ENCODE peak calls at places on chromosome 2, in eight cellular contexts. One of them, this sample, is unnamed.

GRCh38 chr2:113977660-113978523 is 88.0 kb downstream of the ACTR3 start:
- DNase-seq in OCI-LY7: no peak
- DNase-seq in dorsolateral prefrontal cortex: no peak
- DNase-seq in cardiac muscle cell: no peak
- DNase-seq in epithelial cell of esophagus: peak
- DNase-seq in AG09309: no peak
- DNase-seq in GM06990: no peak
- DNase-seq in astrocyte: peak
- DNase-seq in this sample: peak

GRCh38 chr2:238789317-238789806 is 58.5 kb upstream of the TWIST2 start:
- DNase-seq in OCI-LY7: no peak
- DNase-seq in dorsolateral prefrontal cortex: no peak
- DNase-seq in cardiac muscle cell: no peak
- DNase-seq in epithelial cell of esophagus: no peak
- DNase-seq in AG09309: no peak
- DNase-seq in GM06990: no peak
- DNase-seq in astrocyte: no peak
- DNase-seq in this sample: no peak

GRCh38 chr2:115400940-115401339 is 958.5 kb downstream of the DPP10 start:
- DNase-seq in OCI-LY7: no peak
- DNase-seq in dorsolateral prefrontal cortex: no peak
- DNase-seq in cardiac muscle cell: no peak
- DNase-seq in epithelial cell of esophagus: no peak
- DNase-seq in AG09309: no peak
- DNase-seq in GM06990: no peak
- DNase-seq in astrocyte: no peak
- DNase-seq in this sample: no peak

GRCh38 chr2:192593561-192593960 is 398.8 kb upstream of the TMEFF2 start:
- DNase-seq in OCI-LY7: no peak
- DNase-seq in dorsolateral prefrontal cortex: no peak
- DNase-seq in cardiac muscle cell: no peak
- DNase-seq in epithelial cell of esophagus: no peak
- DNase-seq in AG09309: no peak
- DNase-seq in GM06990: no peak
- DNase-seq in astrocyte: no peak
- DNase-seq in this sample: no peak

GRCh38 chr2:43044093-43044614 is 182.3 kb downstream of the ZFP36L2 start:
- DNase-seq in OCI-LY7: no peak
- DNase-seq in dorsolateral prefrontal cortex: no peak
- DNase-seq in cardiac muscle cell: no peak
- DNase-seq in epithelial cell of esophagus: no peak
- DNase-seq in AG09309: no peak
- DNase-seq in GM06990: no peak
- DNase-seq in astrocyte: no peak
- DNase-seq in this sample: no peak

GRCh38 chr2:201520201-201520600 is 68.7 kb downstream of the STRADB start:
- DNase-seq in OCI-LY7: no peak
- DNase-seq in dorsolateral prefrontal cortex: no peak
- DNase-seq in cardiac muscle cell: no peak
- DNase-seq in epithelial cell of esophagus: no peak
- DNase-seq in AG09309: no peak
- DNase-seq in GM06990: no peak
- DNase-seq in astrocyte: peak
- DNase-seq in this sample: no peak

GRCh38 chr2:86785456-86785855 is 5.3 kb downstream of the CD8A start:
- DNase-seq in OCI-LY7: no peak
- DNase-seq in dorsolateral prefrontal cortex: no peak
- DNase-seq in cardiac muscle cell: no peak
- DNase-seq in epithelial cell of esophagus: no peak
- DNase-seq in AG09309: no peak
- DNase-seq in GM06990: no peak
- DNase-seq in astrocyte: no peak
- DNase-seq in this sample: no peak

GRCh38 chr2:81196383-81196851 is 891.9 kb upstream of the LRRTM1 start:
- DNase-seq in OCI-LY7: no peak
- DNase-seq in dorsolateral prefrontal cortex: no peak
- DNase-seq in cardiac muscle cell: no peak
- DNase-seq in epithelial cell of esophagus: no peak
- DNase-seq in AG09309: no peak
- DNase-seq in GM06990: no peak
- DNase-seq in astrocyte: no peak
- DNase-seq in this sample: no peak

GRCh38 chr2:230762317-230762896 is 49.8 kb downstream of the CAB39 start:
- DNase-seq in OCI-LY7: peak
- DNase-seq in dorsolateral prefrontal cortex: no peak
- DNase-seq in cardiac muscle cell: peak
- DNase-seq in epithelial cell of esophagus: peak
- DNase-seq in AG09309: no peak
- DNase-seq in GM06990: no peak
- DNase-seq in astrocyte: no peak
- DNase-seq in this sample: no peak

GRCh38 chr2:218024336-218024735 is 21.5 kb upstream of the TNS1 start:
- DNase-seq in OCI-LY7: no peak
- DNase-seq in dorsolateral prefrontal cortex: peak
- DNase-seq in cardiac muscle cell: no peak
- DNase-seq in epithelial cell of esophagus: no peak
- DNase-seq in AG09309: no peak
- DNase-seq in GM06990: no peak
- DNase-seq in astrocyte: no peak
- DNase-seq in this sample: no peak

GRCh38 chr2:219081096-219081495 is 20.4 kb upstream of the IHH start:
- DNase-seq in OCI-LY7: no peak
- DNase-seq in dorsolateral prefrontal cortex: no peak
- DNase-seq in cardiac muscle cell: no peak
- DNase-seq in epithelial cell of esophagus: no peak
- DNase-seq in AG09309: no peak
- DNase-seq in GM06990: no peak
- DNase-seq in astrocyte: no peak
- DNase-seq in this sample: no peak

GRCh38 chr2:79832540-79833234 is 319.8 kb downstream of the CTNNA2 start:
- DNase-seq in OCI-LY7: no peak
- DNase-seq in dorsolateral prefrontal cortex: peak
- DNase-seq in cardiac muscle cell: no peak
- DNase-seq in epithelial cell of esophagus: peak
- DNase-seq in AG09309: no peak
- DNase-seq in GM06990: no peak
- DNase-seq in astrocyte: peak
- DNase-seq in this sample: no peak

GRCh38 chr2:27264253-27264752 is 1.5 kb upstream of the SLC30A3 start:
- DNase-seq in OCI-LY7: peak
- DNase-seq in dorsolateral prefrontal cortex: no peak
- DNase-seq in cardiac muscle cell: peak
- DNase-seq in epithelial cell of esophagus: no peak
- DNase-seq in AG09309: no peak
- DNase-seq in GM06990: no peak
- DNase-seq in astrocyte: no peak
- DNase-seq in this sample: no peak
- H3K4me3 ChIP-seq in OCI-LY7: peak
- H3K4me3 ChIP-seq in dorsolateral prefrontal cortex: peak
- H3K4me3 ChIP-seq in cardiac muscle cell: peak
- H3K4me3 ChIP-seq in epithelial cell of esophagus: no peak
- H3K4me3 ChIP-seq in AG09309: no peak
- H3K4me3 ChIP-seq in GM06990: peak
- H3K4me3 ChIP-seq in astrocyte: peak
- H3K4me3 ChIP-seq in this sample: peak

GRCh38 chr2:1642066-1642861 is 102.1 kb downstream of the PXDN start:
- DNase-seq in OCI-LY7: no peak
- DNase-seq in dorsolateral prefrontal cortex: no peak
- DNase-seq in cardiac muscle cell: no peak
- DNase-seq in epithelial cell of esophagus: no peak
- DNase-seq in AG09309: no peak
- DNase-seq in GM06990: no peak
- DNase-seq in astrocyte: peak
- DNase-seq in this sample: no peak

GRCh38 chr2:1644427-1644826 is 99.9 kb downstream of the PXDN start:
- DNase-seq in OCI-LY7: no peak
- DNase-seq in dorsolateral prefrontal cortex: peak
- DNase-seq in cardiac muscle cell: no peak
- DNase-seq in epithelial cell of esophagus: no peak
- DNase-seq in AG09309: no peak
- DNase-seq in GM06990: no peak
- DNase-seq in astrocyte: no peak
- DNase-seq in this sample: no peak

GRCh38 chr2:1645761-1646476 is 98.4 kb downstream of the PXDN start:
- DNase-seq in OCI-LY7: no peak
- DNase-seq in dorsolateral prefrontal cortex: peak
- DNase-seq in cardiac muscle cell: no peak
- DNase-seq in epithelial cell of esophagus: no peak
- DNase-seq in AG09309: no peak
- DNase-seq in GM06990: no peak
- DNase-seq in astrocyte: no peak
- DNase-seq in this sample: no peak

GRCh38 chr2:1641498-1641897 is 102.8 kb downstream of the PXDN start:
- DNase-seq in OCI-LY7: no peak
- DNase-seq in dorsolateral prefrontal cortex: no peak
- DNase-seq in cardiac muscle cell: peak
- DNase-seq in epithelial cell of esophagus: no peak
- DNase-seq in AG09309: no peak
- DNase-seq in GM06990: no peak
- DNase-seq in astrocyte: no peak
- DNase-seq in this sample: no peak

DNA sequence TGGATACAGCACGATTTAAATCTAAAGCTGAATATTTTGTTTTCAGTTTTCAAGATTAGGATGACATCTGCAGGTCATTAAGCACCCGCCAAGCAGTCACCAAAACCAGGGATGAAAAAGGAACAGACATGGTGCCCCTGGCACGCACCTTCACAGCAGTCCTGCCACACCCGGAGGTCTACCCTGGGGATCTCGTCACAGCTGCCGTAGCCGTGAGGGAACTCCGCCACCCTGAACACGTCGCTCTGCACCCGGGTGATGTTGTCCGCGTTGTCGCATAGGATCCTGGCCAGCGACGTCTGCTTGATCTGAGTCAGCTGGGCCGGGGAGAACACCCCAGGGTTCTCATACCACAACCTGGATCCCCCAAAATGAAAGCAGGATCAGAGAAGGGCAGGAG is 101.1 kb downstream of the PXDN start:
- DNase-seq in OCI-LY7: no peak
- DNase-seq in dorsolateral prefrontal cortex: no peak
- DNase-seq in cardiac muscle cell: no peak
- DNase-seq in epithelial cell of esophagus: no peak
- DNase-seq in AG09309: no peak
- DNase-seq in GM06990: no peak
- DNase-seq in astrocyte: no peak
- DNase-seq in this sample: no peak
- TF ChIP-seq CTCF in OCI-LY7: peak
- TF ChIP-seq CTCF in dorsolateral prefrontal cortex: no peak
- TF ChIP-seq CTCF in cardiac muscle cell: no peak
- TF ChIP-seq CTCF in epithelial cell of esophagus: no peak
- TF ChIP-seq CTCF in AG09309: no peak
- TF ChIP-seq CTCF in GM06990: no peak
- TF ChIP-seq CTCF in astrocyte: no peak
- TF ChIP-seq CTCF in this sample: no peak

GRCh38 chr2:110114007-110114591 is 1.5 kb downstream of the MALL start:
- DNase-seq in OCI-LY7: no peak
- DNase-seq in dorsolateral prefrontal cortex: no peak
- DNase-seq in cardiac muscle cell: no peak
- DNase-seq in epithelial cell of esophagus: peak
- DNase-seq in AG09309: no peak
- DNase-seq in GM06990: no peak
- DNase-seq in astrocyte: no peak
- DNase-seq in this sample: no peak

GRCh38 chr2:110120171-110121051 is 4.8 kb upstream of the MALL start:
- DNase-seq in OCI-LY7: no peak
- DNase-seq in dorsolateral prefrontal cortex: no peak
- DNase-seq in cardiac muscle cell: peak
- DNase-seq in epithelial cell of esophagus: no peak
- DNase-seq in AG09309: no peak
- DNase-seq in GM06990: no peak
- DNase-seq in astrocyte: no peak
- DNase-seq in this sample: no peak

GRCh38 chr2:110114801-110115200 is 821 bp downstream of the MALL start:
- DNase-seq in OCI-LY7: no peak
- DNase-seq in dorsolateral prefrontal cortex: no peak
- DNase-seq in cardiac muscle cell: no peak
- DNase-seq in epithelial cell of esophagus: no peak
- DNase-seq in AG09309: no peak
- DNase-seq in GM06990: no peak
- DNase-seq in astrocyte: no peak
- DNase-seq in this sample: no peak

GRCh38 chr2:110115291-110116032 is at the start of gene MALL:
- DNase-seq in OCI-LY7: no peak
- DNase-seq in dorsolateral prefrontal cortex: no peak
- DNase-seq in cardiac muscle cell: peak
- DNase-seq in epithelial cell of esophagus: peak
- DNase-seq in AG09309: no peak
- DNase-seq in GM06990: no peak
- DNase-seq in astrocyte: no peak
- DNase-seq in this sample: no peak

DNA sequence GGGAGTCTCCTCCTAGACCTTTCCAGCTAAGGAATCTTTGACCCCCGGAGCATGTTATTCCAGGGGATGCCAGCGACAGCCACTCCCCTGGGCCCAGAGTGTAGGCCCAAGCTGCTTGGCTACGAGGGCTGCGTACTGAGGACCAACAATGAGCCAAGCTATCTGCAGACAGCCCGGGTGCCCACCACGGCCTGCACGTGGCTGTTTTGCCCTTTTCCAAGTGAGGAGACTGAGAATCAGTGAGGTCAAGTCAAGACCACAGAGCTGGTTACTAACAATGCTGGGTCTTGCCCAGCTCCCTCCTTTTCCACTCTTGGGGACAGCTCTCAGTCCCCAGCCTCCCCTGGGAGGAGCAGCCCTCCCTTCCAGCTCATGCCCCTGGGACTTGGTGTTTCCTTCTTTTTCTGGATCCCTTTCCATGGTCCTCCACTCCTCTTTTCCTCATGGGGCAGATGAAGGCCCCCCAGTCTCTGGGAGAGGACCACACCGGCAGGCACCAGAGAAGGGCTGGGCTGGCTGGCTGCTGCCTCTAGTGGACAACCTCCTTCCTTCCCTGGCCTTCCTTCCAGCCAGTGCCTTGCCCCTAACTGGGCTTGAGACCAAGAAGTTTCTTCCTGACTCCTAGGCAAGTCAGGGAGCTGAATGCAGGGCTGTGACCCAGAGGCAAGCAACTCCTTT is 550 bp upstream of the MALL start:
- DNase-seq in OCI-LY7: no peak
- DNase-seq in dorsolateral prefrontal cortex: no peak
- DNase-seq in cardiac muscle cell: peak
- DNase-seq in epithelial cell of esophagus: no peak
- DNase-seq in AG09309: no peak
- DNase-seq in GM06990: no peak
- DNase-seq in astrocyte: peak
- DNase-seq in this sample: no peak
- H3K4me3 ChIP-seq in OCI-LY7: no peak
- H3K4me3 ChIP-seq in dorsolateral prefrontal cortex: no peak
- H3K4me3 ChIP-seq in cardiac muscle cell: no peak
- H3K4me3 ChIP-seq in epithelial cell of esophagus: peak
- H3K4me3 ChIP-seq in AG09309: peak
- H3K4me3 ChIP-seq in GM06990: no peak
- H3K4me3 ChIP-seq in astrocyte: peak
- H3K4me3 ChIP-seq in this sample: peak

DNA sequence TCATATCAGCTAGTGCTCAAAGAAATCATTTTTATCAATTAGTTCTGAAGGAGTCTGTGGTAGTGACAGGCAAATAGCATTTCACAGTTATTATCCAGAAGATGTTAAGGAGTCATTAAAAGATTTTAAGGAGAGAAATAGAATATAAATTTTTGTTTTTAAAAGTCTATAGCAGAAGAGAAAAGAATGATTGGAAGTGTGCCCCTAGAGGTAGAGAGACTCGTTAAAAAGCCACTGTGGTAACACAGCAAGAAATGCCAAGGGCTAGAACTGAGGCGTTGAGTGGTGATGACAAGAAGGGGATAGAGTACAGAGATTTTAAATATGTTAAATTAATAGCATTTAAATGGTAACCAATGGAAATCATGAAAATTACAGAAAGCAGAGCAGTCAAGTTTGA is 78.3 kb downstream of the VWC2L start:
- DNase-seq in OCI-LY7: no peak
- DNase-seq in dorsolateral prefrontal cortex: no peak
- DNase-seq in cardiac muscle cell: no peak
- DNase-seq in epithelial cell of esophagus: no peak
- DNase-seq in AG09309: no peak
- DNase-seq in GM06990: no peak
- DNase-seq in astrocyte: no peak
- DNase-seq in this sample: no peak
- TF ChIP-seq CTCF in OCI-LY7: peak
- TF ChIP-seq CTCF in dorsolateral prefrontal cortex: no peak
- TF ChIP-seq CTCF in cardiac muscle cell: no peak
- TF ChIP-seq CTCF in epithelial cell of esophagus: no peak
- TF ChIP-seq CTCF in AG09309: no peak
- TF ChIP-seq CTCF in GM06990: peak
- TF ChIP-seq CTCF in astrocyte: no peak
- TF ChIP-seq CTCF in this sample: no peak

This sample was measured in keratinocyte.